ENCODE peak calls at places on chromosomes 12 and 14, in four cellular contexts. W is A549, H is GM12878, J is K562. T is an unnamed sample.

GRCh38 chr12:27973487-27973890 is 956 bp upstream of the PTHLH start:
- DNase-seq in W (peak; percentile 47), H (no peak), J (no peak), T (peak; percentile 33)

GRCh38 chr12:2052861-2053674 is at the start of gene CACNA1C:
- DNase-seq in W (peak; percentile 30), H (no peak), J (no peak), T (peak; percentile 71)

GRCh38 chr12:67742461-67742860 is 93.9 kb downstream of the DYRK2 start:
- DNase-seq in W (no peak), H (no peak), J (no peak), T (peak; percentile 21)

GRCh38 chr14:69395929-69396328 is 2.2 kb downstream of the ERH start:
- DNase-seq in W (no peak), H (no peak), J (no peak), T (no peak)

GRCh38 chr12:69097619-69098368 is 141.6 kb upstream of the CPSF6 start:
- DNase-seq in W (no peak), H (no peak), J (no peak), T (no peak)

GRCh38 chr14:97458302-97459137 is 661.3 kb downstream of the VRK1 start:
- DNase-seq in W (no peak), H (no peak), J (no peak), T (peak; percentile 83)

GRCh38 chr14:33851931-33852330 is 98.9 kb downstream of the EGLN3 start:
- DNase-seq in W (no peak), H (no peak), J (no peak), T (peak; percentile 23)

GRCh38 chr14:35140718-35141581 is 18.6 kb downstream of the PRORP start:
- DNase-seq in W (no peak), H (no peak), J (peak; percentile 10), T (peak; percentile 31)

DNA sequence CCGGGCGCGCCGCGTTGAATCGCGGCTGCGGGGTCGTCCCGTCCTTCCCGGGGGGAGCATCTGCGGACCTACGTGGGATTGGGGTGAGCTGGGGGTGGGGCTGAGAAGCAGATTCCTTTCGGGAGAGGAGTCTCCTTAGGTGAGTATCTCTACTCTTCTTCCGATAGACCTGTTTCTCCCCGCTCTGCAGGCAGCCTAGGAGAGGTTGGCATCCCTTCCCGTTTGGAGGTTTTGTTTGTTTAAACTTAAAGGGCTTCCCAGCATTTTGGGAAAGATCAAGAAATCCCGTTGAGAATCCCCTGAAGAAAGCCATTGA is 411 bp downstream of the TTLL5 start:
- DNase-seq in W (no peak), H (no peak), J (no peak), T (no peak)
- H3K27ac ChIP-seq in W (peak overlapping the region; percentile 87), H (peak overlapping the region; percentile 48), J (peak overlapping the region; percentile 71), T (peak overlapping the region; percentile 94)

DNA sequence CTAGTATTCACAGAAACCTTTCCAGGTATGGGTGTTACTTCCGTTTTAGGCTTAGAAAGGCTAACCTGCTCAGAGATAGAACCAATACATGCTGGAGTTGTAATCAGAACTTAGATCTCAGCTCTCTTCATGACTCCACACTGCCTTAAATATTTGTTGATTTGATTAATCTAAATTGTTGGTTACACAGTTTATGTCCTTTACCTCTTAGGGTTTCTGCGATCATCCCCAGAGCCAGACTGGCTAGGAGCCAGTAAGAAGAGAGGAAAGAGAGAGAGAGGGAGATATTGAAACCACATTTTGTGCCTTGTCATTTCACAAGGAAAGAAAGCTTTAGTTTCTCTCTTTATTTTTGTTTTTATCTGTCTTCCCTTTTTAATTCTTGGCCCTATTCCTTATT is 16.8 kb upstream of the MGP start:
- DNase-seq in W (no peak), H (no peak), J (no peak), T (no peak)
- TF ChIP-seq JUNB in W (no peak), H (no peak), J (no peak), T (no peak)

GRCh38 chr12:22406622-22407021 is 72.1 kb upstream of the ST8SIA1 start:
- DNase-seq in W (no peak), H (no peak), J (no peak), T (no peak)
- H3K4me3 ChIP-seq in W (no peak overlapping the region), H (no peak overlapping the region), J (no peak overlapping the region), T (no peak overlapping the region)

DNA sequence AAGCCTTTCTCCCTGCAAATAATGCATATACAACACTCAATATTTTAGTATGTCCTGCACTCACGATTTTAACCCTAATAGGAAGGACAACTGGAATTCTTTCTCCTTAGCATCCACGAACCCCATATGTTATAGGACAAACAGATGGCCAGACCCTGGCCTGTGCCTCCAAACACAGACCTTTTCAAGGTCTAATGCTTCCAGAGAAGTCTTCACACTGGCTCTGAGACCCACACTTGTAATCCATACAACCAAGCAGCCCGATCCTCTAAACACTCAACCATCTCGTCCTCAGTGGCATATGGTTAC is 569 bp downstream of the SLC2A3 start:
- DNase-seq in W (no peak), H (no peak), J (no peak), T (no peak)
- H3K27ac ChIP-seq in W (peak overlapping the region; percentile 85), H (peak overlapping the region; percentile 86), J (peak overlapping the region; percentile 79), T (peak overlapping the region; percentile 75)

T was measured in GM23338.